ENCODE peak calls at places on chromosomes 4 and X, in five cellular contexts. P is Caki2, U is kidney epithelial cell, F is cardiac muscle cell, V is AG04449. C is an unnamed sample.

GRCh38 chr4:169823685-169824084 is 65.9 kb upstream of the HPF1 start:
- DNase-seq in P (peak), U (peak), F (peak), V (no peak), C (no peak)

GRCh38 chrX:13167444-13168207 is 123.2 kb upstream of the FAM9C start:
- DNase-seq in P (no peak), U (no peak), F (no peak), V (no peak), C (no peak)

GRCh38 chr4:170248576-170248975 is 158.8 kb upstream of the AADAT start:
- DNase-seq in P (no peak), U (peak), F (no peak), V (no peak), C (no peak)

GRCh38 chr4:29908276-29908675 is 811.9 kb upstream of the PCDH7 start:
- DNase-seq in P (no peak), U (no peak), F (no peak), V (no peak), C (no peak)

GRCh38 chr4:122824616-122825015 is 2.0 kb upstream of the FGF2 start:
- DNase-seq in P (no peak), U (no peak), F (no peak), V (no peak), C (no peak)

GRCh38 chr4:126465341-126465740 is 1150.6 kb downstream of the FAT4 start:
- DNase-seq in P (no peak), U (no peak), F (no peak), V (no peak), C (no peak)

GRCh38 chrX:109966246-109966645 is 36.7 kb upstream of the TMEM164 start:
- DNase-seq in P (no peak), U (no peak), F (no peak), V (no peak), C (no peak)

GRCh38 chr4:8780596-8781368 is 90.9 kb downstream of the HMX1 start:
- DNase-seq in P (no peak), U (no peak), F (no peak), V (no peak), C (no peak)

GRCh38 chrX:17375361-17375630 is 296 bp downstream of the NHS start:
- DNase-seq in P (no peak), U (no peak), F (no peak), V (no peak), C (no peak)

GRCh38 chrX:107272431-107272921 is 66.1 kb downstream of the DNAAF6 start:
- DNase-seq in P (no peak), U (no peak), F (peak), V (no peak), C (no peak)

GRCh38 chrX:152850465-152850864 is 19.6 kb downstream of the NSDHL start:
- DNase-seq in P (no peak), U (no peak), F (no peak), V (no peak), C (no peak)

GRCh38 chr4:21018817-21019216 is 318.6 kb downstream of the PACRGL start:
- DNase-seq in P (no peak), U (no peak), F (no peak), V (no peak), C (no peak)

GRCh38 chrX:40282348-40282747 is 184.6 kb upstream of the BCOR start:
- DNase-seq in P (no peak), U (no peak), F (no peak), V (no peak), C (no peak)